ENCODE peak calls at places on chromosomes 16 and 17, in four cellular contexts. S is NCI-H1694 treated with DMSO at 0.1 percent for 48 hours, B is endothelial cell, Q is kidney tubule cell. Z is an unnamed sample.

GRCh38 chr17:29113334-29113733 is 66.9 kb downstream of the MYO18A start:
- DNase-seq in S (no peak), B (no peak), Q (no peak), Z (no peak)

GRCh38 chr16:82995286-82995926 is 368.6 kb downstream of the CDH13 start:
- DNase-seq in S (no peak), B (no peak), Q (no peak), Z (no peak)

GRCh38 chr17:51734462-51734861 is 424.1 kb downstream of the CA10 start:
- DNase-seq in S (no peak), B (peak), Q (peak), Z (no peak)

GRCh38 chr16:35239561-35239960 is 1780.1 kb downstream of the TP53TG3F start:
- DNase-seq in S (no peak), B (no peak), Q (no peak), Z (no peak)

GRCh38 chr16:18965555-18965954 is 18.2 kb upstream of the TMC7 start:
- DNase-seq in S (no peak), B (no peak), Q (no peak), Z (no peak)

GRCh38 chr17:46777943-46778915 is 40.3 kb downstream of the WNT3 start:
- DNase-seq in S (no peak), B (no peak), Q (no peak), Z (no peak)

GRCh38 chr17:69870091-69870530 is 204.9 kb upstream of the KCNJ16 start:
- DNase-seq in S (no peak), B (no peak), Q (peak), Z (no peak)

GRCh38 chr17:43477832-43478634 is 5.7 kb upstream of the DHX8 start:
- DNase-seq in S (peak), B (no peak), Q (no peak), Z (no peak)

GRCh38 chr17:72456026-72456569 is 335.3 kb downstream of the SOX9 start:
- DNase-seq in S (no peak), B (no peak), Q (peak), Z (no peak)

GRCh38 chr17:3043737-3044365 is 19.6 kb downstream of the OR1D5 start:
- DNase-seq in S (no peak), B (peak), Q (peak), Z (no peak)

GRCh38 chr17:40518401-40519088 is 17.1 kb upstream of the TNS4 start:
- DNase-seq in S (no peak), B (no peak), Q (peak), Z (peak)

GRCh38 chr17:79706931-79707382 is 23.8 kb upstream of the ENPP7 start:
- DNase-seq in S (peak), B (no peak), Q (no peak), Z (no peak)

GRCh38 chr16:57894390-57895080 is 76.4 kb downstream of the CNGB1 start:
- DNase-seq in S (no peak), B (no peak), Q (peak), Z (no peak)

GRCh38 chr16:15672514-15673167 is 22.6 kb downstream of the NDE1 start:
- DNase-seq in S (peak), B (no peak), Q (peak), Z (peak)

GRCh38 chr17:9645858-9646555 is 690 bp downstream of the USP43 start:
- DNase-seq in S (no peak), B (peak), Q (peak), Z (no peak)

GRCh38 chr17:49985310-49985990 is 9.6 kb downstream of the DLX3 start:
- DNase-seq in S (no peak), B (no peak), Q (no peak), Z (no peak)

GRCh38 chr16:78503501-78504110 is 404.2 kb downstream of the WWOX start:
- DNase-seq in S (peak), B (peak), Q (peak), Z (no peak)

GRCh38 chr17:72656114-72656763 is 436.2 kb downstream of the SLC39A11 start:
- DNase-seq in S (no peak), B (no peak), Q (no peak), Z (no peak)

GRCh38 chr17:9306086-9306485 is 269.5 kb downstream of the STX8 start:
- DNase-seq in S (no peak), B (no peak), Q (peak), Z (no peak)

GRCh38 chr17:7094661-7095064 is 14.6 kb upstream of the CLEC10A start:
- DNase-seq in S (no peak), B (no peak), Q (no peak), Z (peak)

GRCh38 chr16:2191446-2191706 is 5.0 kb downstream of the CASKIN1 start:
- DNase-seq in S (no peak), B (no peak), Q (no peak), Z (no peak)

GRCh38 chr16:80231118-80231515 is 309.7 kb upstream of the DYNLRB2 start:
- DNase-seq in S (no peak), B (no peak), Q (no peak), Z (no peak)

GRCh38 chr16:51450913-51451312 is 299.8 kb upstream of the SALL1 start:
- DNase-seq in S (no peak), B (no peak), Q (peak), Z (no peak)

GRCh38 chr16:73365010-73365409 is 317.1 kb upstream of the ZFHX3 start:
- DNase-seq in S (peak), B (no peak), Q (no peak), Z (no peak)

GRCh38 chr17:55722742-55723487 is at the start of gene TMEM100:
- DNase-seq in S (no peak), B (no peak), Q (peak), Z (no peak)

GRCh38 chr16:21084631-21085235 is 65.9 kb downstream of the DNAH3 start:
- DNase-seq in S (no peak), B (no peak), Q (no peak), Z (no peak)